ENCODE peak calls at places on chromosomes 5 and 9, in ten cellular contexts. F is IMR-90, T is HCT116, L is colonic mucosa, Z is DND-41, U is K562, E is PC-3, J is H9, I is fibroblast of lung, O is neural progenitor cell. H is an unnamed sample.

GRCh38 chr5:161630948-161631347 is 54.6 kb upstream of the GABRA6 start:
- DNase-seq in E (no peak), I (no peak), U (no peak), Z (no peak), O (no peak), L (no peak), F (no peak), J (no peak), T (no peak), H (peak)

GRCh38 chr5:32500206-32500605 is 55.7 kb upstream of the ZFR start:
- DNase-seq in Z (no peak), I (no peak), F (no peak), T (no peak), E (no peak), O (no peak), L (no peak), U (no peak), J (peak), H (no peak)

GRCh38 chr5:165209101-165209727 is 1703.8 kb downstream of the MAT2B start:
- DNase-seq in O (peak), I (peak), F (peak), T (no peak), J (no peak), U (no peak), E (peak), L (no peak), Z (no peak), H (no peak)

GRCh38 chr9:131917009-131917408 is 162.7 kb downstream of the MED27 start:
- DNase-seq in F (no peak), T (no peak), L (no peak), I (no peak), E (no peak), J (no peak), U (no peak), Z (no peak), O (no peak), H (no peak)

GRCh38 chr5:95728494-95729114 is 2.5 kb upstream of the RHOBTB3 start:
- DNase-seq in T (no peak), U (no peak), F (no peak), O (no peak), J (no peak), Z (no peak), I (no peak), E (peak), L (no peak), H (no peak)

GRCh38 chr9:137317979-137318511 is 16.0 kb upstream of the NRARP start:
- DNase-seq in Z (no peak), U (no peak), O (no peak), I (no peak), L (no peak), J (no peak), T (no peak), F (no peak), E (no peak), H (peak)

GRCh38 chr5:143776951-143777350 is 35.0 kb upstream of the HMHB1 start:
- DNase-seq in F (no peak), O (no peak), Z (no peak), J (no peak), T (no peak), L (no peak), E (no peak), U (no peak), I (no peak), H (no peak)

GRCh38 chr9:122463828-122464632 is 13.7 kb downstream of the OR1J1 start:
- DNase-seq in E (peak), I (no peak), F (no peak), L (no peak), J (peak), Z (peak), T (peak), U (peak), O (peak), H (no peak)

GRCh38 chr9:130352081-130352480 is 86.5 kb downstream of the HMCN2 start:
- DNase-seq in I (no peak), E (peak), U (no peak), F (no peak), T (no peak), J (no peak), Z (no peak), O (no peak), L (peak), H (no peak)

GRCh38 chr5:169956126-169956525 is 24.2 kb downstream of the INSYN2B start:
- DNase-seq in I (no peak), Z (no peak), F (no peak), T (no peak), L (no peak), O (no peak), U (no peak), J (no peak), E (no peak), H (no peak)
- H3K27ac ChIP-seq in I (no peak), Z (no peak), F (no peak), T (no peak), L (no peak), O (no peak), U (no peak), J (no peak), E (no peak), H (no peak)

DNA sequence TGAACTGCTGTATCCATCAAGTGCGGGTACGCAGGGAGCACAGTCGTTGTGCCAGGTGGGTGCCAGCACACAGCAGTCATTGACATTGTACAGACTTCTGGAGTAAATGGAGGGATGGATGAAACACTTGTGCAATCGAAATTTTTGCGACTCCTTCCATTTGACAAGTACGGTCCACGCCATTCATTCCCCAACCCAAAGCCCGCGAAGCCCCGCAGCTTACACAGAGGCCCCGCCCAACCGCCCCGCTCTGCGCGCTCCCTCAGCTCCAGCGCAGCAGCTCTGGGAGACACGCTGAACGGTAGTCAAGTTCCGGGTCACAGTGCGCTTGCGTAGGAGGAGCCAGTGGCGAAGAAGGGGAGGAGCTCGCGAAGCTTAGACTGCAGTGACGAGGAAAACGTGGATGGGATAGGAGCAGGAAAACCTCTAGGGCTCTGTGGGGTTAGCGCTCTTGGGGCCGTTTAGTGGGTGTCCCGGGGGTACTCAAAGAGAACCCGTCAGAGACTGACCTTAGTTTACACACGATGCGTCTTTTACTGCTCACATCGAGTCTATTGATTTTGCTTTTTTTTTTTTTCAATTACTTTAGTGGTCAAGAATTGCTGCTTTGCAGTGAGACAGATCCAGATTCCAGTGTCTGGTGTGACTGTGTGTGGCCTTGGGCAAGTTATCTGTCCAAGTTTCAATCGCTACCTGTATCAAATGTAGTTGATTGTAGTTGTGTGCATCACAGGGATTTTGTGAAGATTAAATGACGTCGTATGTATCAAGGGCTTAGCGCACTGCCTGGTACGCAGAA is 15.3 kb upstream of the MSANTD3 start:
- DNase-seq in Z (no peak), T (no peak), E (peak), U (no peak), F (peak), L (peak), J (peak), I (peak), O (peak), H (peak)
- H3K9ac ChIP-seq in Z (no peak), T (no peak), E (peak), U (no peak), F (peak), L (peak), J (no peak), I (no peak), O (no peak), H (peak)

GRCh38 chr5:18000744-18001143 is 366.5 kb downstream of the TAF11L14 start:
- DNase-seq in F (no peak), U (no peak), O (no peak), L (no peak), T (no peak), J (no peak), I (no peak), E (no peak), Z (no peak), H (no peak)

GRCh38 chr5:17992296-17992695 is 358.0 kb downstream of the TAF11L14 start:
- DNase-seq in O (no peak), E (no peak), Z (no peak), U (no peak), T (no peak), F (no peak), I (no peak), J (no peak), L (no peak), H (no peak)

GRCh38 chr5:17991775-17992174 is 357.5 kb downstream of the TAF11L14 start:
- DNase-seq in F (no peak), Z (no peak), J (no peak), O (no peak), T (no peak), E (no peak), U (no peak), I (no peak), L (no peak), H (no peak)

GRCh38 chr5:17990168-17990567 is 355.9 kb downstream of the TAF11L14 start:
- DNase-seq in T (no peak), F (no peak), J (no peak), E (no peak), O (no peak), L (no peak), I (no peak), U (no peak), Z (no peak), H (no peak)

GRCh38 chr5:17996002-17996401 is 361.7 kb downstream of the TAF11L14 start:
- DNase-seq in J (no peak), I (no peak), E (peak), U (no peak), O (no peak), L (no peak), T (no peak), Z (no peak), F (no peak), H (no peak)
- TF ChIP-seq CTCF in J (no peak), I (no peak), E (no peak), U (no peak), O (no peak), L (no peak), T (no peak), Z (no peak), F (no peak), H (no peak)

GRCh38 chr5:172791726-172792445 is 20.9 kb upstream of the DUSP1 start:
- DNase-seq in U (no peak), T (no peak), O (no peak), E (no peak), J (peak), I (no peak), Z (no peak), F (peak), L (no peak), H (no peak)

GRCh38 chr5:172789687-172790495 is 18.9 kb upstream of the DUSP1 start:
- DNase-seq in F (no peak), Z (no peak), T (no peak), E (no peak), U (peak), J (peak), O (peak), I (peak), L (peak), H (peak)

GRCh38 chr5:172788771-172789686 is 18.0 kb upstream of the DUSP1 start:
- DNase-seq in I (peak), T (no peak), J (peak), O (no peak), L (peak), U (peak), E (no peak), F (no peak), Z (peak), H (peak)

GRCh38 chr5:172791291-172791690 is 20.3 kb upstream of the DUSP1 start:
- DNase-seq in O (no peak), Z (no peak), U (no peak), E (no peak), L (peak), F (no peak), T (no peak), J (peak), I (no peak), H (no peak)

DNA sequence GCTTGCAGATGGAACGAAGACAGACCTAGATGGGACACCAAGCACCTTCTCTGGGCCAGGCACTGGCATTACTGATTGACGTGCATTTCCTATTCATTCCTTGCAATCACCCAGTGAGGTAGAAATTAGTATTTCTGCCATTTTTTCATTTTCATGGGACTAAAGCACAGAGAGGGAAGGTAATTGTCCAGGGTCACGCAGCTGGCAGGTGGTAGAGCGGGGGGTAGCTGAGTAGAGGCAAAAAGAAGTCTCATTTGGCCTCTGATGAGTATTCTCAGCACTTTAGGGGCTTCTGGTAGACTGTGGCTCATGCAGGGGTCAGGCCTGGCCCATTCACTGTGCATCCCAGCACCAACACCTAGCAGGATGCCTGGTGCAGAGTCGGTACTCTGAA is 19.5 kb upstream of the DUSP1 start:
- DNase-seq in U (no peak), F (no peak), O (no peak), L (no peak), T (no peak), E (no peak), I (no peak), J (no peak), Z (no peak), H (no peak)
- H3K27ac ChIP-seq in U (no peak), F (no peak), O (no peak), L (no peak), T (no peak), E (no peak), I (no peak), J (no peak), Z (no peak), H (peak)

DNA sequence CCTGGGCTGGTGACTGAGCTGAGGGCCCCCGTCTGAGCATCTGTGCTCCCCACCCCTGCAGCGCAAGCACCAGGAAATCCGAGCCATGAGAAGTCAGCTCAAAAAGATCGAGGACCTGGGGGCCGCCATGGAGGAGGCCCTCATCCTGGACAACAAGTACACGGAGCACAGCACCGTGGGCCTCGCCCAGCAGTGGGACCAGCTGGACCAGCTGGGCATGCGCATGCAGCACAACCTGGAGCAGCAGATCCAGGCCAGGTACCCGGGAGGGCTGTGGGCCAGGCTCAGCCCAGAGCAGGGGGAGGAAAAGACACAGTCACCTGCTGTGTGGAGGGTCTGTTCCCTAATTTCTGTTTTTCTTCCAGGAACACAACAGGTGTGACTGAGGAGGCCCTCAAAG is 24.6 kb downstream of the DYNC2I2 start:
- DNase-seq in U (no peak), J (no peak), F (no peak), T (no peak), E (no peak), I (no peak), Z (no peak), O (no peak), L (no peak), H (no peak)
- H3K9ac ChIP-seq in U (no peak), J (no peak), F (no peak), T (no peak), E (no peak), I (no peak), Z (no peak), O (no peak), L (no peak), H (no peak)

GRCh38 chr9:14066815-14067214 is 247.1 kb downstream of the NFIB start:
- DNase-seq in J (no peak), Z (no peak), L (no peak), E (peak), I (no peak), O (no peak), T (no peak), U (no peak), F (no peak), H (no peak)

GRCh38 chr9:14068690-14069089 is 245.3 kb downstream of the NFIB start:
- DNase-seq in F (no peak), L (no peak), O (no peak), J (no peak), Z (no peak), E (no peak), T (no peak), U (no peak), I (no peak), H (no peak)

GRCh38 chr9:14072850-14073249 is 241.1 kb downstream of the NFIB start:
- DNase-seq in L (no peak), I (no peak), Z (no peak), E (no peak), F (no peak), J (no peak), U (no peak), O (no peak), T (no peak), H (no peak)

GRCh38 chr9:14075218-14075617 is 238.7 kb downstream of the NFIB start:
- DNase-seq in T (no peak), Z (no peak), U (no peak), L (no peak), I (no peak), J (no peak), F (no peak), E (no peak), O (no peak), H (no peak)

DNA sequence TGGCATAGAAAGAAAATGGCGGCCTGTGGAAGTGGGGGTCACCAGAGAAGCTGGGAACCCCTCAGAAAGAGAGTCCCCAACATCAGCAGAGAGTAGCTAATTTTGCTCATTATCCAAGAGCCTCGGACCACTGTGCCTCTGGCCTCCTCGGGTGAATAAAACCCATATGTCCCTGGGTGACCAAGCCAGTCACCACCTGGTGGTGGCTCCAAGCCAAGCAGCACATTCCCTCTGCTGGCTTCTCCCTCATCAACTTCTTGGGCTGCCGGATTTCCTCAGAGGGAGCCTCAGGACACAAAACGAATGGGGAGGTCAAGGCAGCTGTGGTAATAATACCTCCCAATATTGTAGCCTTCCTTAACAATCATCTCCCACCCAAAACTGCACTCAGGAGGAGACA is 242.5 kb downstream of the NFIB start:
- DNase-seq in E (no peak), I (no peak), L (no peak), O (no peak), T (no peak), J (no peak), U (peak), Z (no peak), F (no peak), H (no peak)
- TF ChIP-seq CTCF in E (no peak), I (no peak), L (no peak), O (peak), T (no peak), J (peak), U (no peak), Z (no peak), F (no peak), H (no peak)

GRCh38 chr5:115543931-115544370 is 624 bp downstream of the FEM1C start:
- DNase-seq in L (peak), I (peak), T (no peak), E (peak), Z (peak), F (peak), O (peak), J (no peak), U (no peak), H (peak)

GRCh38 chr5:115543365-115543700 is 1.2 kb downstream of the FEM1C start:
- DNase-seq in E (no peak), L (peak), F (no peak), I (no peak), U (no peak), J (no peak), O (peak), Z (no peak), T (no peak), H (no peak)

GRCh38 chr5:115541586-115541985 is 3.0 kb downstream of the FEM1C start:
- DNase-seq in Z (no peak), F (peak), I (peak), T (no peak), E (peak), L (no peak), O (no peak), J (no peak), U (no peak), H (no peak)

GRCh38 chr5:115542651-115543364 is 1.8 kb downstream of the FEM1C start:
- DNase-seq in E (peak), F (no peak), Z (no peak), O (no peak), I (no peak), L (no peak), J (no peak), T (no peak), U (no peak), H (no peak)

DNA sequence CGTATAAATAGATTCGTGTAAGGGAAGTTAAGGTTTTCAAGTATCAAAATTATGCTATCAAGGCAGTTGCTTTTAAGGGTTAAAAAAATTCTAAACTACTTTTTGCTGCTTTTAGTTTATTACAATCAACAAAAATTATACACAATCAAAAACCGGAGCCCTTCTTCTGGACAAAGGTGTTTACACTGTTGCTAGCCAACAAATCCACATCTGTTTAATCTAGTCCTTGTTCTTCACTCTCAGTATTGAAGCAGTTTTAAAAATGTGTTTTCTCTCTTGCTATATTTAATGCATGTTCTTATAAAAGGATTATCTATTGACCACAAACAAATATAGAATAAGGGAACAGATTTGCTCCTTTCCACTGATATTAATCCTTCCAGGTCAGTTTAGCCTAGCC is 2.5 kb downstream of the FEM1C start:
- DNase-seq in J (no peak), T (no peak), Z (no peak), I (no peak), O (no peak), L (no peak), E (no peak), F (peak), U (no peak), H (no peak)
- H3K27ac ChIP-seq in J (no peak), T (no peak), Z (no peak), I (peak), O (no peak), L (peak), E (no peak), F (no peak), U (no peak), H (no peak)

DNA sequence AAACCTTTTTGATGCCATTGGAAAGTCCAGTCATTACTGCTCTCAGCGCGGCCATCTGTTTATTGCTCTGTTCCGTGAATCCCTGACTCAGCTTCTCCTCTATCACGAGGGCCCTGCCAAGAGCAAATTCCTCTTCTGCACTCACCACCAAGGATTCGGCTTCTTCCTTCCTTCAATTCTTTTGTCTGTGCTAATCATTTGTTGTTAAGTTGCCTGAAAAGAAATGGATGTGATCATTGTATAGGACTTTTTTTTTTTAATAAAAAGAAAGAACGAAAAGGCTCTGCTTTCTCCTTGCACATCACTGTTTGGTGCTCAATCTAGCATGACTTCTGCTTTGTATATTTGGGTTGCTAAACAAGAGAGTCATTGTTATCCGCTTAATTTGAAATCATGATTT is 128.7 kb upstream of the PIK3R1 start:
- DNase-seq in L (peak), J (no peak), E (no peak), F (peak), O (no peak), U (no peak), T (no peak), Z (no peak), I (peak), H (no peak)
- H3K9ac ChIP-seq in L (no peak), J (no peak), E (no peak), F (no peak), O (no peak), U (no peak), T (no peak), Z (no peak), I (no peak), H (no peak)

GRCh38 chr5:121949885-121950284 is 11.9 kb upstream of the SRFBP1 start:
- DNase-seq in E (peak), T (peak), O (peak), Z (peak), U (peak), F (peak), L (peak), J (peak), I (peak), H (no peak)
- TF ChIP-seq CTCF in E (peak), T (peak), O (peak), Z (peak), U (peak), F (peak), L (peak), J (peak), I (peak), H (peak)

H was measured in kidney.